ENCODE peak calls at places on chromosome 9, in six cellular contexts. V, C, A, K, O and N are unnamed samples.
A peak's percentile ranks its signal among the peaks of the same experiment; 100 is the strongest.

GRCh38 chr9:136204838-136205706 is at the start of gene LHX3:
- DNase-seq in C (no peak), A (no peak), K (peak; percentile 84), O (no peak), V (no peak), N (no peak)

GRCh38 chr9:100064872-100065581 is 33.8 kb downstream of the ERP44 start:
- DNase-seq in O (peak; percentile 31), K (no peak), C (no peak), A (peak; percentile 32), V (no peak), N (no peak)

GRCh38 chr9:121935744-121936143 is 157.4 kb downstream of the TTLL11 start:
- DNase-seq in V (no peak), C (no peak), K (peak; percentile 78), O (no peak), A (no peak), N (no peak)

GRCh38 chr9:134678671-134679443 is 37.3 kb downstream of the COL5A1 start:
- DNase-seq in C (peak; percentile 26), K (no peak), O (no peak), V (no peak), A (no peak), N (no peak)

GRCh38 chr9:16100596-16101091 is 547.8 kb downstream of the CCDC171 start:
- DNase-seq in C (no peak), V (no peak), A (no peak), O (no peak), K (peak; percentile 18), N (peak; percentile 54)

GRCh38 chr9:3447143-3447542 is 78.7 kb downstream of the RFX3 start:
- DNase-seq in O (no peak), C (no peak), V (no peak), A (no peak), K (no peak), N (no peak)

GRCh38 chr9:114893622-114894021 is 36.8 kb downstream of the TNFSF8 start:
- DNase-seq in V (no peak), A (no peak), K (no peak), O (no peak), C (no peak), N (no peak)

GRCh38 chr9:100595391-100596199 is 17.7 kb downstream of the CAVIN4 start:
- DNase-seq in O (no peak), A (no peak), K (peak; percentile 80), C (no peak), V (no peak), N (no peak)

GRCh38 chr9:79817469-79818004 is 245.8 kb downstream of the TLE4 start:
- DNase-seq in A (no peak), C (no peak), V (no peak), K (peak; percentile 33), O (no peak), N (no peak)

GRCh38 chr9:134619983-134620612 is 21.5 kb upstream of the COL5A1 start:
- DNase-seq in O (no peak), C (peak; percentile 38), A (no peak), K (no peak), V (no peak), N (no peak)

GRCh38 chr9:14347408-14348224 is 33.7 kb upstream of the NFIB start:
- DNase-seq in V (no peak), O (no peak), A (no peak), K (peak; percentile 76), C (no peak), N (no peak)

GRCh38 chr9:71681708-71682268 is 86.5 kb downstream of the CEMIP2 start:
- DNase-seq in V (no peak), A (no peak), C (no peak), K (no peak), O (peak; percentile 52), N (no peak)

GRCh38 chr9:137096785-137097546 is 10.2 kb downstream of the MAN1B1 start:
- DNase-seq in C (no peak), A (no peak), V (no peak), O (no peak), K (no peak), N (no peak)

GRCh38 chr9:88897081-88897480 is 94.2 kb upstream of the S1PR3 start:
- DNase-seq in A (no peak), O (no peak), C (no peak), K (no peak), V (no peak), N (no peak)

GRCh38 chr9:2809692-2810423 is 34.0 kb downstream of the PUM3 start:
- DNase-seq in O (peak; percentile 96), V (peak; percentile 67), C (no peak), A (peak; percentile 95), K (peak; percentile 82), N (peak; percentile 96)

GRCh38 chr9:137233143-137233980 is 2.7 kb downstream of the SLC34A3 start:
- DNase-seq in V (no peak), K (no peak), O (no peak), C (no peak), A (no peak), N (no peak)

GRCh38 chr9:3001311-3001710 is 157.4 kb upstream of the PUM3 start:
- DNase-seq in O (no peak), C (no peak), K (no peak), A (no peak), V (no peak), N (no peak)

GRCh38 chr9:109101810-109102209 is 17.9 kb downstream of the TMEM245 start:
- DNase-seq in C (no peak), A (no peak), K (no peak), O (no peak), V (no peak), N (peak; percentile 50)

GRCh38 chr9:91119147-91119546 is 242.6 kb downstream of the AUH start:
- DNase-seq in O (no peak), K (peak; percentile 9), A (no peak), V (no peak), C (no peak), N (no peak)

GRCh38 chr9:36451949-36452348 is 51.9 kb upstream of the RNF38 start:
- DNase-seq in O (no peak), V (no peak), A (no peak), K (no peak), C (peak; percentile 54), N (no peak)

GRCh38 chr9:36445800-36446361 is 45.8 kb upstream of the RNF38 start:
- DNase-seq in K (peak; percentile 52), A (no peak), V (no peak), C (no peak), O (no peak), N (no peak)

GRCh38 chr9:36448017-36448416 is 47.9 kb upstream of the RNF38 start:
- DNase-seq in O (no peak), C (no peak), K (no peak), A (no peak), V (no peak), N (no peak)

DNA sequence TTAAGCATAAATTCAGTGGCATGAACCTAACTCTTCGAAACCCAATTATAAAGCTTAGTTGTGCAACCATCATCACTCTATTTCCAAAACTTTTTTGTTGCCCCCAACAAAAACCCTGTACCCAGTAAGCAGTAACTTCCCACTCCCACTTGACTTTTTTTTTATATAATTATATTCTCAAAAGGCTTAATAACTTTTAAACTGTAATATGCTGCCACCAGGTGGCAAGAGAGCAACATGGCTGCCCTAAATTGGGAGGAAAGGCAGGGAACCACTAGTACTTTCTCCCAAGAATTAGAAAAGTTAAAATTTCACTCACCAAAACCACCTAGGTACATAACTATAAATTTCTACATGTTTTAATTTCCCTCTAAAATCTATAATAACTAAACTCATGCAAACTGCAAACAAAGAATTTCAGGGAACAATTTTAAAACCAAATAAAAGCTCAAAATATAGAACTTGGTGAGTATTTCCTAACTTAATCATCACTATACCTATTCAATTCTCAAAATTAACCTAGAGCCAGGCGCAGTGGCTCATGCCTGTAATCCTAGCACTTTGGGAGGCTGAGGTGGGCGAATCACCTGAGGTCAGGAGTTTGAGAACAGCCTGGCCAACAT is 50.2 kb upstream of the RNF38 start:
- DNase-seq in O (peak; percentile 9), V (no peak), C (no peak), K (peak; percentile 81), A (no peak), N (no peak)
- TF ChIP-seq CTCF in O (peak; percentile 44), V (peak; percentile 51), C (peak; percentile 67), K (peak; percentile 71), A (peak; percentile 72), N (peak; percentile 78)

GRCh38 chr9:113564804-113565237 is 101.3 kb downstream of the RGS3 start:
- DNase-seq in C (peak; percentile 74), A (no peak), K (peak; percentile 78), V (peak; percentile 90), O (no peak), N (peak; percentile 52)
- H3K4me3 ChIP-seq in C (peak overlapping the region; percentile 60), A (peak overlapping the region; percentile 70), K (peak overlapping the region; percentile 69), V (peak overlapping the region; percentile 81), O (peak overlapping the region; percentile 74), N (peak overlapping the region; percentile 58)

GRCh38 chr9:7984713-7985112 is 185.1 kb upstream of the DMAC1 start:
- DNase-seq in V (no peak), O (no peak), K (no peak), C (no peak), A (no peak), N (no peak)
- TF ChIP-seq CTCF in V (no peak), O (no peak), K (no peak), C (no peak), A (no peak), N (no peak)

GRCh38 chr9:127698985-127699670 is 7.7 kb upstream of the CFAP157 start:
- DNase-seq in A (peak; percentile 90), O (peak; percentile 75), K (peak; percentile 98), C (peak; percentile 98), V (peak; percentile 98), N (peak; percentile 87)
- H3K4me3 ChIP-seq in A (peak overlapping the region; percentile 38), O (peak overlapping the region; percentile 50), K (peak overlapping the region; percentile 47), C (peak overlapping the region; percentile 47), V (peak overlapping the region; percentile 48), N (peak overlapping the region; percentile 26)

GRCh38 chr9:32703635-32704034 is 68.2 kb upstream of the TAF1L start:
- DNase-seq in A (no peak), V (no peak), C (no peak), K (peak; percentile 59), O (no peak), N (no peak)
- TF ChIP-seq CTCF in A (peak; percentile 24), V (no peak), C (no peak), K (peak; percentile 78), O (peak; percentile 46), N (peak; percentile 32)

DNA sequence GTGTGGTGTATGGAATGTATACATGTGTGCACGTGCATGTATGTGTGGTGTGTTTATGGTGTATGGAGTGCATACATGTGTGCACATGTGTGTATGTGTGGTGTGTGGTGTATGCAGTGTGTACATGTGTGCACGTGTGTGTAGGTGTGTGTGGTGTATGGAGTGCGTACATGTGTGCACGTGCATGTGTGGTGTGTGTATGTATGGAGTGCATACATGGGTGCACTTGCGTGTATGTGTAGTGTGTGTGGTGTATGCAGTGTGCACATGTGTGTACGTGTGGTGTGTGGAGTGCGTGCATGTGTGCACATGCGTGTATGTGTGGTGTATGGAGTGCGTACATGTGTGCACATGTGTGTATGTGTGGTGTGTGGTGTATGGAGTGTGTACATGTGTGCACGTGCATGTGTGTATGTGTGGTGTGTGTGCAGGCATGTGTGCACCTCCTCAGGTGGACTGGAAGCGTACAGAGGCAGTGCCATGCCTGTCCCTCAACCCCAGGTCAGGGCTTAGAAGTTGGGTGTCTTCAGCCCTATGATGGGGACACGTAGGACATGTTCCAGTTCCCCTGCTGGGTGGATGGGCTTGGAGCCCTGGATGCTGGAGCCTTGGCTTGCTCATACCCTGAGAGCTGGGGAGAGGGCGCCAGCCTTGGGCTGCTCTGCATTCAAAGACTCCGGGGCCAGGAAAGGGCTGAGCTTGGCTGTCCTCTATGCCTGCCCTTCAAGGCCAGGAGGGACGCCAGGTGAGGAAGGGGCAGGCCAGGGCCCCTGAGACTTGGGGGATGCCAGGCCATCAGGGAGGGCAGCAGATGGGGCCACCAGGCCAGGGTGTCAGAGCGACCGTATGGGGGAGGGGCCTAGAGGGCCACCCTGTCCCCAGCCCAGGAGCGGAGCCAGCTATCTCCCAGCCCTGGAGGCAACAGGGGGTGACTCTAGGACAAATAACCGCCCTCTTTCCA is 12.2 kb downstream of the MYMK start:
- DNase-seq in O (no peak), V (no peak), A (no peak), C (no peak), K (no peak), N (no peak)
- H3K4me3 ChIP-seq in O (no peak overlapping the region), V (no peak overlapping the region), A (no peak overlapping the region), C (no peak overlapping the region), K (no peak overlapping the region), N (no peak overlapping the region)

GRCh38 chr9:106648799-106649198 is 214.2 kb upstream of the ZNF462 start:
- DNase-seq in A (no peak), K (peak; percentile 43), O (no peak), C (no peak), V (no peak), N (peak; percentile 1)
- TF ChIP-seq CTCF in A (peak; percentile 8), K (peak; percentile 45), O (peak; percentile 11), C (no peak), V (no peak), N (peak; percentile 51)